ENCODE peak calls at places on chromosomes 1 and 21, in four cellular contexts. K, T, S and A are unnamed samples.

GRCh38 chr1:6083385-6083784 is 37.7 kb downstream of the KCNAB2 start:
- DNase-seq in K (no peak), T (no peak), S (no peak), A (no peak)

GRCh38 chr1:55213885-55214213 is 1.3 kb downstream of the USP24 start:
- DNase-seq in T (no peak), S (no peak), K (no peak), A (no peak)

GRCh38 chr1:108043712-108044111 is 78.7 kb upstream of the VAV3 start:
- DNase-seq in T (no peak), K (no peak), S (no peak), A (no peak)

GRCh38 chr1:151416231-151416630 is 16.9 kb downstream of the PSMB4 start:
- DNase-seq in K (peak), S (peak), T (no peak), A (no peak)

GRCh38 chr1:205545001-205545919 is 40.8 kb downstream of the CDK18 start:
- DNase-seq in K (no peak), S (no peak), T (no peak), A (no peak)

GRCh38 chr1:192879416-192879815 is 70.6 kb downstream of the RGS2 start:
- DNase-seq in T (no peak), K (no peak), S (peak), A (no peak)

GRCh38 chr1:28458237-28459228 is 47.3 kb upstream of the RCC1 start:
- DNase-seq in S (no peak), T (no peak), K (no peak), A (no peak)

GRCh38 chr21:31181089-31181757 is 142.9 kb upstream of the KRTAP19-8 start:
- DNase-seq in S (no peak), K (no peak), T (no peak), A (no peak)

GRCh38 chr1:85623061-85623471 is 42.5 kb downstream of the CCN1 start:
- DNase-seq in S (peak), T (no peak), K (no peak), A (no peak)

GRCh38 chr1:10640079-10640578 is 156.3 kb downstream of the CASZ1 start:
- DNase-seq in T (peak), S (no peak), K (no peak), A (peak)

GRCh38 chr1:85975770-85976386 is 180.7 kb downstream of the COL24A1 start:
- DNase-seq in K (no peak), T (no peak), S (no peak), A (no peak)

GRCh38 chr1:184513966-184514365 is 127.1 kb downstream of the C1orf21 start:
- DNase-seq in T (no peak), K (no peak), S (peak), A (no peak)